ENCODE peak calls at places on chromosome 12, in four cellular contexts. N, X, Q and I are unnamed samples.

GRCh38 chr12:54040148-54040494 is 7.3 kb downstream of the HOXC5 start:
- DNase-seq in N (no peak), Q (peak; percentile 45), X (peak; percentile 26), I (no peak)

GRCh38 chr12:530308-530707 is 70.6 kb downstream of the B4GALNT3 start:
- DNase-seq in X (peak; percentile 70), Q (no peak), N (peak; percentile 87), I (peak; percentile 65)

GRCh38 chr12:132306885-132307191 is 22.6 kb downstream of the GALNT9 start:
- DNase-seq in X (no peak), N (no peak), Q (no peak), I (no peak)

GRCh38 chr12:85445060-85445938 is 165.3 kb downstream of the ALX1 start:
- DNase-seq in X (no peak), N (peak; percentile 73), Q (peak; percentile 60), I (no peak)

GRCh38 chr12:49524660-49525324 is 14.0 kb upstream of the KCNH3 start:
- DNase-seq in X (no peak), Q (no peak), N (peak; percentile 87), I (no peak)

GRCh38 chr12:16604853-16605252 is 1.1 kb downstream of the LMO3 start:
- DNase-seq in Q (no peak), N (peak; percentile 65), X (no peak), I (no peak)

GRCh38 chr12:116123511-116124258 is 153.8 kb downstream of the MED13L start:
- DNase-seq in Q (no peak), X (peak; percentile 69), N (peak; percentile 99), I (peak; percentile 45)

GRCh38 chr12:52825961-52826360 is 8.2 kb downstream of the KRT79 start:
- DNase-seq in Q (no peak), X (no peak), N (no peak), I (no peak)

GRCh38 chr12:104975621-104976343 is 10.3 kb upstream of the NOPCHAP1 start:
- DNase-seq in Q (no peak), X (peak; percentile 84), N (no peak), I (peak; percentile 61)

GRCh38 chr12:84492381-84492883 is 420.2 kb downstream of the SLC6A15 start:
- DNase-seq in X (no peak), Q (no peak), N (peak; percentile 38), I (no peak)

GRCh38 chr12:56996793-56997545 is 9.4 kb downstream of the ZBTB39 start:
- DNase-seq in N (no peak), Q (no peak), X (no peak), I (no peak)

GRCh38 chr12:54394281-54394719 is 9.8 kb upstream of the ZNF385A start:
- DNase-seq in N (peak; percentile 85), Q (peak; percentile 68), X (peak; percentile 75), I (peak; percentile 55)

GRCh38 chr12:84305144-84305543 is 607.5 kb downstream of the SLC6A15 start:
- DNase-seq in Q (no peak), N (peak; percentile 73), X (no peak), I (no peak)

GRCh38 chr12:51020448-51021182 is 5.6 kb downstream of the SLC11A2 start:
- DNase-seq in Q (no peak), X (no peak), N (peak; percentile 79), I (no peak)

GRCh38 chr12:26317942-26318565 is 122.7 kb downstream of the SSPN start:
- DNase-seq in Q (peak; percentile 78), N (peak; percentile 2), X (peak; percentile 92), I (peak; percentile 63)

GRCh38 chr12:106115450-106115849 is 23.3 kb downstream of the NUAK1 start:
- DNase-seq in N (no peak), Q (no peak), X (no peak), I (no peak)

GRCh38 chr12:65623507-65623906 is 200.8 kb upstream of the HMGA2 start:
- DNase-seq in X (no peak), N (no peak), Q (no peak), I (no peak)

GRCh38 chr12:51773145-51773869 is 75.2 kb downstream of the FIGNL2 start:
- DNase-seq in N (no peak), Q (peak; percentile 77), X (peak; percentile 88), I (peak; percentile 44)

GRCh38 chr12:11743748-11744147 is 94.3 kb downstream of the ETV6 start:
- DNase-seq in X (no peak), N (no peak), Q (no peak), I (no peak)

GRCh38 chr12:122917508-122918227 is 21.7 kb upstream of the VPS37B start:
- DNase-seq in N (no peak), Q (no peak), X (peak; percentile 96), I (peak; percentile 68)

GRCh38 chr12:42144174-42144423 is 575 bp downstream of the GXYLT1 start:
- DNase-seq in N (peak; percentile 67), Q (peak; percentile 45), X (no peak), I (no peak)